ENCODE peak calls at places on chromosomes 12 and 14, in four cellular contexts. One of them, this sample, is unnamed.

GRCh38 chr12:114272071-114272470 is 133.9 kb downstream of the TBX5 start:
- DNase-seq in mesendoderm: no peak
- DNase-seq in H1: no peak
- DNase-seq in H9: no peak
- DNase-seq in this sample: no peak

GRCh38 chr12:104569348-104570173 is 112.8 kb downstream of the CHST11 start:
- DNase-seq in mesendoderm: no peak
- DNase-seq in H9: no peak
- DNase-seq in H1: no peak
- DNase-seq in this sample: no peak

GRCh38 chr14:65476290-65476941 is 63.9 kb downstream of the FUT8 start:
- DNase-seq in mesendoderm: no peak
- DNase-seq in H9: no peak
- DNase-seq in H1: no peak
- DNase-seq in this sample: no peak

GRCh38 chr12:109655578-109655977 is 58.0 kb upstream of the FAM222A start:
- DNase-seq in H9: no peak
- DNase-seq in mesendoderm: no peak
- DNase-seq in H1: no peak
- DNase-seq in this sample: no peak

GRCh38 chr12:749871-750270 is 2.5 kb upstream of the WNK1 start:
- DNase-seq in mesendoderm: no peak
- DNase-seq in H9: no peak
- DNase-seq in H1: no peak
- DNase-seq in this sample: no peak

GRCh38 chr14:65412881-65413738 is 580 bp downstream of the FUT8 start:
- DNase-seq in H9: peak; percentile 62
- DNase-seq in mesendoderm: peak; percentile 75
- DNase-seq in H1: peak; percentile 82
- DNase-seq in this sample: peak; percentile 73

GRCh38 chr12:1834186-1834925 is 14.0 kb downstream of the LRTM2 start:
- DNase-seq in H9: no peak
- DNase-seq in H1: no peak
- DNase-seq in mesendoderm: no peak
- DNase-seq in this sample: no peak

GRCh38 chr14:58749066-58749669 is 111.4 kb downstream of the DACT1 start:
- DNase-seq in mesendoderm: no peak
- DNase-seq in H1: no peak
- DNase-seq in H9: no peak
- DNase-seq in this sample: peak; percentile 98

GRCh38 chr12:119227292-119227691 is 48.6 kb downstream of the HSPB8 start:
- DNase-seq in H9: no peak
- DNase-seq in H1: no peak
- DNase-seq in mesendoderm: peak; percentile 57
- DNase-seq in this sample: no peak

GRCh38 chr14:24426912-24427536 is 2.4 kb downstream of the CBLN3 start:
- DNase-seq in mesendoderm: peak; percentile 39
- DNase-seq in H1: no peak
- DNase-seq in H9: peak; percentile 77
- DNase-seq in this sample: no peak

GRCh38 chr12:4562034-4562657 is at the start of gene DYRK4:
- DNase-seq in H9: peak; percentile 98
- DNase-seq in mesendoderm: peak; percentile 95
- DNase-seq in H1: peak; percentile 93
- DNase-seq in this sample: peak; percentile 60

GRCh38 chr14:96103560-96104460 is 64.6 kb downstream of the C14orf132 start:
- DNase-seq in H1: no peak
- DNase-seq in H9: no peak
- DNase-seq in mesendoderm: no peak
- DNase-seq in this sample: no peak

GRCh38 chr12:19630536-19630935 is 191.2 kb downstream of the AEBP2 start:
- DNase-seq in H1: no peak
- DNase-seq in mesendoderm: no peak
- DNase-seq in H9: no peak
- DNase-seq in this sample: no peak

GRCh38 chr12:29771786-29772185 is 12.0 kb downstream of the TMTC1 start:
- DNase-seq in mesendoderm: no peak
- DNase-seq in H1: no peak
- DNase-seq in H9: no peak
- DNase-seq in this sample: peak; percentile 25

GRCh38 chr12:113477171-113477841 is 5.6 kb upstream of the LHX5 start:
- DNase-seq in H9: peak; percentile 86
- DNase-seq in mesendoderm: no peak
- DNase-seq in H1: peak; percentile 76
- DNase-seq in this sample: no peak

GRCh38 chr12:107369006-107369405 is 275.7 kb upstream of the CRY1 start:
- DNase-seq in mesendoderm: no peak
- DNase-seq in H1: no peak
- DNase-seq in H9: no peak
- DNase-seq in this sample: no peak

GRCh38 chr12:127388985-127389384 is 878.0 kb upstream of the TMEM132C start:
- DNase-seq in mesendoderm: no peak
- DNase-seq in H1: no peak
- DNase-seq in H9: no peak
- DNase-seq in this sample: no peak

GRCh38 chr12:31944299-31944698 is 14.9 kb upstream of the RESF1 start:
- DNase-seq in H9: no peak
- DNase-seq in mesendoderm: no peak
- DNase-seq in H1: no peak
- DNase-seq in this sample: peak; percentile 6

GRCh38 chr12:14399871-14400270 is 34.4 kb downstream of the ATF7IP start:
- DNase-seq in mesendoderm: peak; percentile 46
- DNase-seq in H1: no peak
- DNase-seq in H9: no peak
- DNase-seq in this sample: peak; percentile 63

GRCh38 chr12:58920102-58920955 is at the start of gene LRIG3:
- DNase-seq in H9: peak; percentile 85
- DNase-seq in mesendoderm: peak; percentile 92
- DNase-seq in H1: peak; percentile 83
- DNase-seq in this sample: peak; percentile 89

GRCh38 chr14:29643415-29644206 is 284.0 kb downstream of the PRKD1 start:
- DNase-seq in H9: no peak
- DNase-seq in H1: no peak
- DNase-seq in mesendoderm: peak; percentile 14
- DNase-seq in this sample: peak; percentile 60

GRCh38 chr12:123488539-123489230 is 30.7 kb downstream of the SNRNP35 start:
- DNase-seq in mesendoderm: peak; percentile 47
- DNase-seq in H9: peak; percentile 65
- DNase-seq in H1: no peak
- DNase-seq in this sample: no peak

GRCh38 chr14:73764881-73765280 is 50.7 kb upstream of the PNMA1 start:
- DNase-seq in H1: no peak
- DNase-seq in mesendoderm: no peak
- DNase-seq in H9: no peak
- DNase-seq in this sample: no peak

GRCh38 chr14:53634793-53635192 is 321.8 kb downstream of the BMP4 start:
- DNase-seq in H1: no peak
- DNase-seq in H9: no peak
- DNase-seq in mesendoderm: no peak
- DNase-seq in this sample: no peak

GRCh38 chr12:75816892-75817291 is 214.7 kb downstream of the PHLDA1 start:
- DNase-seq in mesendoderm: no peak
- DNase-seq in H9: no peak
- DNase-seq in H1: no peak
- DNase-seq in this sample: peak; percentile 79

GRCh38 chr14:91328313-91329050 is 84.0 kb upstream of the GPR68 start:
- DNase-seq in H9: no peak
- DNase-seq in H1: no peak
- DNase-seq in mesendoderm: no peak
- DNase-seq in this sample: no peak

GRCh38 chr12:95397566-95397965 is 76.4 kb upstream of the METAP2 start:
- DNase-seq in mesendoderm: no peak
- DNase-seq in H1: no peak
- DNase-seq in H9: no peak
- DNase-seq in this sample: no peak

GRCh38 chr14:89613260-89614008 is 196.4 kb upstream of the FOXN3 start:
- DNase-seq in H9: no peak
- DNase-seq in mesendoderm: no peak
- DNase-seq in H1: no peak
- DNase-seq in this sample: no peak

GRCh38 chr12:54304187-54304810 is 3.5 kb upstream of the NFE2 start:
- DNase-seq in H1: peak; percentile 59
- DNase-seq in mesendoderm: no peak
- DNase-seq in H9: peak; percentile 65
- DNase-seq in this sample: no peak

GRCh38 chr14:87883750-87884149 is 109.2 kb downstream of the GALC start:
- DNase-seq in H1: no peak
- DNase-seq in H9: no peak
- DNase-seq in mesendoderm: no peak
- DNase-seq in this sample: no peak
- H4K5ac ChIP-seq in H1: no peak overlapping the region
- H4K5ac ChIP-seq in H9: no peak overlapping the region
- H4K5ac ChIP-seq in mesendoderm: no peak overlapping the region
- H4K5ac ChIP-seq in this sample: no peak overlapping the region

GRCh38 chr12:132194556-132194955 is 50.3 kb downstream of the NOC4L start:
- DNase-seq in mesendoderm: no peak
- DNase-seq in H9: no peak
- DNase-seq in H1: no peak
- DNase-seq in this sample: no peak

GRCh38 chr12:132194056-132194455 is 49.8 kb downstream of the NOC4L start:
- DNase-seq in mesendoderm: peak; percentile 54
- DNase-seq in H1: peak; percentile 82
- DNase-seq in H9: peak; percentile 67
- DNase-seq in this sample: no peak

GRCh38 chr12:132197581-132198281 is 53.5 kb downstream of the NOC4L start:
- DNase-seq in H1: no peak
- DNase-seq in mesendoderm: no peak
- DNase-seq in H9: no peak
- DNase-seq in this sample: no peak

GRCh38 chr12:132196873-132197390 is 52.7 kb downstream of the NOC4L start:
- DNase-seq in mesendoderm: no peak
- DNase-seq in H1: no peak
- DNase-seq in H9: no peak
- DNase-seq in this sample: no peak

GRCh38 chr12:132196038-132196872 is 52.0 kb downstream of the NOC4L start:
- DNase-seq in H1: no peak
- DNase-seq in mesendoderm: no peak
- DNase-seq in H9: no peak
- DNase-seq in this sample: no peak
- H2AK5ac ChIP-seq in H1: no peak overlapping the region
- H2AK5ac ChIP-seq in mesendoderm: no peak overlapping the region
- H2AK5ac ChIP-seq in H9: no peak overlapping the region
- H2AK5ac ChIP-seq in this sample: no peak overlapping the region

DNA sequence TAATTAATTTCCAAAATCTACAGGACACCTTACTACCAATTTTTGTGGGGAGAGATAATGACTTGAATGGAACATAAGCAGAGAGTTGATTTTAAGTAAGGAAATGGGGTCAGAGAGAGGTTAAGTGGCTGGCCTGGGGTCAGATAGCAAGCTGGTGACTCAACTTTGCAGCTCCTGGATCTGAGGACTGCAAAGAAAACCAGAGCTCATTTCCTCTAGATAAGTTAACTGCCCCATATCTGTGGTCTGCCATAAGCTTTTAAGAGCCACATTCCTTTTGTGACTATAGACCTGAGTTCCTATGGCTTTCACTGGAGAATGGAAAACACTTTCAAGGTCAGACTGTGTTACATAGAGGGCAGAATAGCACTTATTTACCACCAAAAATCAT is 201.2 kb upstream of the PRICKLE1 start:
- DNase-seq in H9: no peak
- DNase-seq in H1: no peak
- DNase-seq in mesendoderm: peak; percentile 95
- DNase-seq in this sample: peak; percentile 83
- H4K5ac ChIP-seq in H9: no peak overlapping the region
- H4K5ac ChIP-seq in H1: no peak overlapping the region
- H4K5ac ChIP-seq in mesendoderm: no peak overlapping the region
- H4K5ac ChIP-seq in this sample: no peak overlapping the region

GRCh38 chr12:51972424-51972812 is 20.9 kb downstream of the ACVR1B start:
- DNase-seq in H1: no peak
- DNase-seq in mesendoderm: peak; percentile 34
- DNase-seq in H9: no peak
- DNase-seq in this sample: no peak
- H2AK5ac ChIP-seq in H1: no peak overlapping the region
- H2AK5ac ChIP-seq in mesendoderm: no peak overlapping the region
- H2AK5ac ChIP-seq in H9: no peak overlapping the region
- H2AK5ac ChIP-seq in this sample: peak overlapping the region; percentile 88

GRCh38 chr12:11704094-11704493 is 54.6 kb downstream of the ETV6 start:
- DNase-seq in H1: no peak
- DNase-seq in mesendoderm: no peak
- DNase-seq in H9: no peak
- DNase-seq in this sample: no peak
- H4K5ac ChIP-seq in H1: no peak overlapping the region
- H4K5ac ChIP-seq in mesendoderm: no peak overlapping the region
- H4K5ac ChIP-seq in H9: no peak overlapping the region
- H4K5ac ChIP-seq in this sample: no peak overlapping the region

GRCh38 chr12:92465786-92466185 is 237.0 kb upstream of the PLEKHG7 start:
- DNase-seq in mesendoderm: no peak
- DNase-seq in H1: no peak
- DNase-seq in H9: no peak
- DNase-seq in this sample: no peak

GRCh38 chr12:92466391-92467305 is 236.1 kb upstream of the PLEKHG7 start:
- DNase-seq in H1: peak; percentile 49
- DNase-seq in mesendoderm: peak; percentile 5
- DNase-seq in H9: peak; percentile 51
- DNase-seq in this sample: peak; percentile 62

GRCh38 chr12:92469837-92470236 is 233.0 kb upstream of the PLEKHG7 start:
- DNase-seq in H1: no peak
- DNase-seq in mesendoderm: no peak
- DNase-seq in H9: no peak
- DNase-seq in this sample: peak; percentile 46

GRCh38 chr12:92468358-92469020 is 234.3 kb upstream of the PLEKHG7 start:
- DNase-seq in mesendoderm: peak; percentile 16
- DNase-seq in H1: no peak
- DNase-seq in H9: no peak
- DNase-seq in this sample: no peak

DNA sequence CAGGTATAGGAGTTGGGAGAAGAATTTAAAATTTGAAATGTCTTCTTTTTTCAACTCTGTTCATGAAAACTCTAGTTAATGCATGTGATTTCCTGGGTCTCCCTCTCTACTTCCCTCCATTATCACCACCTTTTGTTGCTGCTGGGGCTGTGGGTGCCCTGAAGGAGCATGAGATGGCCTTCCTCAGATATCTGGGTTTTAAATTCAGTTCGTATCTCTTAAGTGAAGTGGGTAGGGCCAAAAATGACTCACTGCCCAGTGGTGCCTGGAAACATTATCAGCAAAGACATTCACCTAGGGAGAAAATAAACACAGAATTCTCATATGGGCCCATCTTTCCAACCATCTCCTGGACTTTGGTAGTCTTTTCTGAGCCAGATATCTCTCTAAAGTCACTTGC is 234.9 kb upstream of the PLEKHG7 start:
- DNase-seq in H9: no peak
- DNase-seq in H1: no peak
- DNase-seq in mesendoderm: peak; percentile 5
- DNase-seq in this sample: peak; percentile 46
- H2AK5ac ChIP-seq in H9: no peak overlapping the region
- H2AK5ac ChIP-seq in H1: no peak overlapping the region
- H2AK5ac ChIP-seq in mesendoderm: no peak overlapping the region
- H2AK5ac ChIP-seq in this sample: no peak overlapping the region

GRCh38 chr12:67916266-67916970 is 72.8 kb upstream of the IFNG-AS1 start:
- DNase-seq in mesendoderm: peak; percentile 44
- DNase-seq in H9: no peak
- DNase-seq in H1: no peak
- DNase-seq in this sample: peak; percentile 24
- H4K5ac ChIP-seq in mesendoderm: no peak overlapping the region
- H4K5ac ChIP-seq in H9: no peak overlapping the region
- H4K5ac ChIP-seq in H1: no peak overlapping the region
- H4K5ac ChIP-seq in this sample: no peak overlapping the region

This sample was measured in IMR-90.